ENCODE peak calls at places on chromosomes 6 and 20, in seven cellular contexts. Z is HCT116, Q is MM.1S, D is neural progenitor cell, L is hepatocyte, A is GM23248, H is GM23338. N is an unnamed sample.

GRCh38 chr6:69631552-69632346 is 165.1 kb downstream of the LMBRD1 start:
- DNase-seq in H (peak; percentile 18), L (no peak), D (peak; percentile 55), A (no peak), Z (no peak), Q (peak; percentile 67), N (no peak)

GRCh38 chr6:27280064-27280539 is 32.0 kb downstream of the POM121L2 start:
- DNase-seq in D (peak; percentile 63), Q (no peak), L (peak; percentile 73), A (peak; percentile 53), H (peak; percentile 82), Z (peak; percentile 45), N (no peak)

GRCh38 chr20:33753143-33753542 is 21.3 kb downstream of the ZNF341 start:
- DNase-seq in H (no peak), A (no peak), Q (no peak), L (no peak), D (no peak), Z (no peak), N (no peak)

GRCh38 chr6:162119349-162119748 is 608.2 kb downstream of the PRKN start:
- DNase-seq in H (peak; percentile 8), L (no peak), Z (no peak), Q (no peak), A (peak; percentile 55), D (no peak), N (no peak)

GRCh38 chr20:64114356-64114971 is 7.1 kb upstream of the NPBWR2 start:
- DNase-seq in H (peak; percentile 0), L (no peak), Q (no peak), Z (no peak), D (no peak), A (no peak), N (no peak)

GRCh38 chr6:36545767-36546663 is 1.3 kb downstream of the STK38 start:
- DNase-seq in D (peak; percentile 15), L (peak; percentile 33), Q (peak; percentile 23), A (peak; percentile 69), H (peak; percentile 33), Z (no peak), N (peak; percentile 47)

GRCh38 chr6:119313937-119314893 is 35.3 kb downstream of the MAN1A1 start:
- DNase-seq in D (no peak), Q (no peak), Z (no peak), H (no peak), L (no peak), A (no peak), N (no peak)

GRCh38 chr20:40931348-40932044 is 97.1 kb upstream of the TOP1 start:
- DNase-seq in Q (no peak), H (no peak), L (no peak), A (no peak), D (no peak), Z (no peak), N (peak; percentile 92)

GRCh38 chr6:90478278-90478677 is 108.6 kb downstream of the MAP3K7 start:
- DNase-seq in L (peak; percentile 17), D (peak; percentile 57), Z (no peak), Q (no peak), A (no peak), H (peak; percentile 85), N (peak; percentile 24)

GRCh38 chr6:24428615-24429014 is 25.9 kb downstream of the MRS2 start:
- DNase-seq in A (peak; percentile 62), D (no peak), H (no peak), L (no peak), Z (no peak), Q (no peak), N (no peak)

GRCh38 chr20:36582322-36582721 is 8.9 kb downstream of the TGIF2 start:
- DNase-seq in L (no peak), H (no peak), D (no peak), Q (no peak), A (no peak), Z (no peak), N (no peak)

GRCh38 chr6:150179030-150179429 is 36.2 kb downstream of the PPP1R14C start:
- DNase-seq in Z (no peak), L (no peak), A (no peak), Q (no peak), H (no peak), D (no peak), N (no peak)

GRCh38 chr6:90078513-90079289 is 184.4 kb downstream of the GJA10 start:
- DNase-seq in H (peak; percentile 27), L (no peak), Q (no peak), D (no peak), A (peak; percentile 16), Z (no peak), N (no peak)

GRCh38 chr6:168560126-168560525 is 119.1 kb downstream of the SMOC2 start:
- DNase-seq in Q (no peak), L (no peak), A (no peak), Z (no peak), D (no peak), H (no peak), N (no peak)

GRCh38 chr20:37344506-37345338 is 1.2 kb upstream of the SRC start:
- DNase-seq in Q (no peak), Z (no peak), A (no peak), L (peak; percentile 87), H (no peak), D (no peak), N (no peak)

GRCh38 chr6:46932941-46933340 is 11.2 kb upstream of the ADGRF5 start:
- DNase-seq in A (peak; percentile 22), Q (no peak), L (no peak), H (no peak), Z (no peak), D (no peak), N (no peak)

GRCh38 chr6:54086439-54086838 is 24.8 kb upstream of the MLIP start:
- DNase-seq in Z (no peak), H (no peak), Q (no peak), D (no peak), L (no peak), A (peak; percentile 40), N (no peak)

GRCh38 chr6:122400121-122400450 is 634 bp downstream of the HSF2 start:
- DNase-seq in H (peak; percentile 40), A (peak; percentile 62), Z (no peak), Q (no peak), D (no peak), L (no peak), N (no peak)

GRCh38 chr6:55176958-55177357 is 2.6 kb downstream of the HCRTR2 start:
- DNase-seq in L (peak; percentile 21), D (peak; percentile 37), Q (peak; percentile 27), H (peak; percentile 56), Z (no peak), A (peak; percentile 8), N (no peak)

GRCh38 chr6:32940656-32941411 is at the start of gene HLA-DMB:
- DNase-seq in Z (peak; percentile 75), L (peak; percentile 83), Q (peak; percentile 78), H (peak; percentile 88), A (peak; percentile 80), D (peak; percentile 87), N (peak; percentile 91)

GRCh38 chr6:44126320-44127149 is 717 bp downstream of the MRPL14 start:
- DNase-seq in A (peak; percentile 86), L (peak; percentile 77), Q (peak; percentile 63), Z (no peak), H (peak; percentile 81), D (peak; percentile 85), N (peak; percentile 53)

GRCh38 chr6:161676566-161676965 is 402.7 kb upstream of the AGPAT4 start:
- DNase-seq in Q (no peak), Z (no peak), D (no peak), L (no peak), H (no peak), A (no peak), N (no peak)

GRCh38 chr6:51350308-51350904 is 531.7 kb downstream of the TFAP2B start:
- DNase-seq in Q (no peak), H (peak; percentile 15), D (no peak), A (peak; percentile 18), L (peak; percentile 10), Z (no peak), N (peak; percentile 6)

GRCh38 chr20:58130574-58130973 is 97.9 kb downstream of the ANKRD60 start:
- DNase-seq in Z (no peak), Q (no peak), L (no peak), A (no peak), D (peak; percentile 55), H (no peak), N (no peak)
- TF ChIP-seq EZH2phosphoT487 in Z (no peak), Q (no peak), L (no peak), A (no peak), D (no peak), H (no peak), N (no peak)

GRCh38 chr6:157151029-157151428 is 172.3 kb downstream of the TMEM242 start:
- DNase-seq in D (no peak), L (no peak), Z (no peak), Q (no peak), A (no peak), H (no peak), N (no peak)

GRCh38 chr6:157150076-157150475 is 173.2 kb downstream of the TMEM242 start:
- DNase-seq in H (no peak), A (peak; percentile 13), D (no peak), Z (no peak), L (no peak), Q (no peak), N (no peak)

GRCh38 chr6:157145656-157146285 is 177.5 kb downstream of the TMEM242 start:
- DNase-seq in A (no peak), Z (no peak), D (no peak), H (no peak), Q (no peak), L (peak; percentile 52), N (no peak)

GRCh38 chr6:157151989-157152388 is 171.3 kb downstream of the TMEM242 start:
- DNase-seq in D (no peak), Q (no peak), H (no peak), A (peak; percentile 70), L (no peak), Z (no peak), N (no peak)

GRCh38 chr6:157148391-157149323 is 174.7 kb downstream of the TMEM242 start:
- DNase-seq in D (no peak), L (no peak), Z (peak; percentile 75), H (no peak), A (peak; percentile 96), Q (no peak), N (no peak)
- TF ChIP-seq EZH2phosphoT487 in D (no peak), L (no peak), Z (no peak), H (no peak), A (no peak), Q (no peak), N (no peak)

GRCh38 chr6:157343732-157344131 is 20.4 kb upstream of the TMEM242 start:
- DNase-seq in Q (no peak), D (no peak), Z (no peak), H (no peak), A (no peak), L (no peak), N (no peak)
- TF ChIP-seq EZH2phosphoT487 in Q (no peak), D (no peak), Z (no peak), H (no peak), A (no peak), L (no peak), N (no peak)

DNA sequence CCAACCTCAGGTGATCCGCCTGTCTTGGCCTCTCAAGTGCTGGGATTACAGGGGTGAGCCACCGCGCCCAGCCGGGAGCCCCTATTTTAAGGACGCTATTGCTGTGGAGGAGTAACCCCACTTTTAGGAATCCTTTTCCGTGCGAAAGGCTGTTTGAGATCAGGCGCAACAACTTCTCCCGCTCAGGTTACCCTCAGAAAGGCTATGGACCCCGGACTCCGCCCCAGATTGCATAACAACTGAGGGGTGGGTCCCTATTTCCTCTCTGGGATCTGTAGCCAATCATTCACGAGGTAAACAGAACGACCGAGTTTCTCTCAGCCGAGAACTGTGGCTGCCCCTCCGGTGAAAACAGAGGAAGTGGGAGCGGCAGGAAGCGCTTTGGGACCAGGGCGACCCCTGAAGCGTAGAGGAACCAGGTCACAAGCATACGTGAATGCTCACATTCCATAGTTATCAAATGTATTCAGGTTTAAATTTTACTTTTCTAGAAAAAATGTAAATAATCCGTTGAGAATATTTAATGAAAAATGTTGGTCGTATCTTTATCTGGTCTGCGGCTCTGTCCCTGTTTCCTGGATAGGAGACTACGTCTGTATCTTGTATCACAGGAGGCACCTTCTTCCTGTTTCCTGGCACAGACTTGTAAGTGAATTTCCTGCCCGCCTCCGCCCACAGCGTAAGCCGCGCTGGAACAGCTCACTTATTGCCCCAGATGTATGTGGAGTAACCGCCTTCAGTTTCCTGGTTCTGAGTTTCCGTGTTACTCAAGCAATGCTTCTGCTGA is 26.9 kb downstream of the HLA-E start:
- DNase-seq in L (peak; percentile 94), A (peak; percentile 98), Z (peak; percentile 61), H (peak; percentile 97), D (peak; percentile 91), Q (peak; percentile 92), N (peak; percentile 93)
- TF ChIP-seq EZH2phosphoT487 in L (no peak), A (no peak), Z (no peak), H (no peak), D (no peak), Q (no peak), N (no peak)

N was measured in OCI-LY7.